ENCODE peak calls at places on chromosomes 13 and 19, in four cellular contexts. R, K, L and C are unnamed samples.

GRCh38 chr19:2616741-2617392 is 85.6 kb downstream of the GNG7 start:
- DNase-seq in R (no peak), K (no peak), L (no peak), C (no peak)

GRCh38 chr19:7863157-7863970 is 10.8 kb downstream of the PRR36 start:
- DNase-seq in R (no peak), K (no peak), L (no peak), C (no peak)

GRCh38 chr19:51317381-51317780 is 5.9 kb downstream of the IGLON5 start:
- DNase-seq in R (no peak), K (no peak), L (no peak), C (no peak)

GRCh38 chr19:40503300-40503699 is 36.5 kb downstream of the SPTBN4 start:
- DNase-seq in R (no peak), K (no peak), L (no peak), C (no peak)

GRCh38 chr19:51501594-51502263 is at the start of gene SIGLEC12:
- DNase-seq in R (no peak), K (no peak), L (no peak), C (no peak)

GRCh38 chr13:48412881-48413351 is at the start of gene LPAR6:
- DNase-seq in R (no peak), K (no peak), L (no peak), C (no peak)

GRCh38 chr13:88263808-88264207 is 592.6 kb downstream of the SLITRK5 start:
- DNase-seq in R (no peak), K (no peak), L (no peak), C (no peak)

GRCh38 chr19:44582581-44583265 is 30.6 kb upstream of the IGSF23 start:
- DNase-seq in R (no peak), K (peak), L (no peak), C (no peak)

GRCh38 chr19:29515706-29516357 is 10.0 kb upstream of the VSTM2B start:
- DNase-seq in R (no peak), K (no peak), L (no peak), C (no peak)

GRCh38 chr13:42750858-42751257 is 30.5 kb upstream of the FAM216B start:
- DNase-seq in R (no peak), K (no peak), L (no peak), C (no peak)

GRCh38 chr13:40121711-40122110 is 466.2 kb downstream of the COG6 start:
- DNase-seq in R (no peak), K (no peak), L (no peak), C (no peak)

GRCh38 chr13:105050696-105051095 is 1484.8 kb downstream of the EFNB2 start:
- DNase-seq in R (no peak), K (no peak), L (no peak), C (no peak)

GRCh38 chr19:41945135-41945766 is 13.9 kb downstream of the RABAC1 start:
- DNase-seq in R (peak), K (peak), L (peak), C (no peak)

GRCh38 chr13:52020191-52020590 is 4.3 kb upstream of the UTP14C start:
- DNase-seq in R (no peak), K (no peak), L (no peak), C (no peak)

GRCh38 chr19:50909240-50910070 is 1.7 kb downstream of the KLK4 start:
- DNase-seq in R (no peak), K (peak), L (no peak), C (peak)

GRCh38 chr13:87042946-87043345 is 628.2 kb upstream of the SLITRK5 start:
- DNase-seq in R (no peak), K (no peak), L (no peak), C (no peak)